ENCODE peak calls at places on chromosome 13, in five cellular contexts. One of them, this sample, is unnamed. For H3K9me3, the result is how much of the 10 kb centered on the place peaks cover.

GRCh38 chr13:114080739-114081561 is 51.5 kb downstream of the RASA3 start:
- DNase-seq in fibroblast of lung: no peak
- DNase-seq in Karpas-422: no peak
- DNase-seq in GM23248: no peak
- DNase-seq in endothelial cell of umbilical vein: no peak
- DNase-seq in this sample: no peak

GRCh38 chr13:94312511-94313191 is 166.8 kb downstream of the DCT start:
- DNase-seq in Karpas-422: no peak
- DNase-seq in endothelial cell of umbilical vein: no peak
- DNase-seq in GM23248: no peak
- DNase-seq in fibroblast of lung: no peak
- DNase-seq in this sample: no peak

GRCh38 chr13:34926513-34926912 is 15.6 kb upstream of the NBEA start:
- DNase-seq in GM23248: peak
- DNase-seq in endothelial cell of umbilical vein: peak
- DNase-seq in Karpas-422: peak
- DNase-seq in fibroblast of lung: peak
- DNase-seq in this sample: peak

GRCh38 chr13:91313103-91313502 is 34.4 kb upstream of the MIR17HG start:
- DNase-seq in Karpas-422: peak
- DNase-seq in GM23248: peak
- DNase-seq in fibroblast of lung: peak
- DNase-seq in endothelial cell of umbilical vein: peak
- DNase-seq in this sample: peak

GRCh38 chr13:37681295-37682032 is 82.9 kb upstream of the POSTN start:
- DNase-seq in GM23248: peak
- DNase-seq in endothelial cell of umbilical vein: peak
- DNase-seq in Karpas-422: no peak
- DNase-seq in fibroblast of lung: peak
- DNase-seq in this sample: peak

GRCh38 chr13:32940601-32941000 is 75.6 kb upstream of the KL start:
- DNase-seq in endothelial cell of umbilical vein: no peak
- DNase-seq in GM23248: peak
- DNase-seq in Karpas-422: no peak
- DNase-seq in fibroblast of lung: peak
- DNase-seq in this sample: peak

GRCh38 chr13:23450340-23451046 is 17.0 kb upstream of the SACS start:
- DNase-seq in fibroblast of lung: no peak
- DNase-seq in Karpas-422: peak
- DNase-seq in GM23248: no peak
- DNase-seq in endothelial cell of umbilical vein: no peak
- DNase-seq in this sample: no peak

GRCh38 chr13:25675060-25675459 is 303.3 kb downstream of the ATP8A2 start:
- DNase-seq in fibroblast of lung: no peak
- DNase-seq in Karpas-422: no peak
- DNase-seq in endothelial cell of umbilical vein: no peak
- DNase-seq in GM23248: no peak
- DNase-seq in this sample: no peak

GRCh38 chr13:83940742-83941141 is 58.5 kb upstream of the SLITRK1 start:
- DNase-seq in Karpas-422: no peak
- DNase-seq in fibroblast of lung: peak
- DNase-seq in GM23248: peak
- DNase-seq in endothelial cell of umbilical vein: no peak
- DNase-seq in this sample: peak

GRCh38 chr13:106533101-106533939 is 2.1 kb downstream of the EFNB2 start:
- DNase-seq in fibroblast of lung: peak
- DNase-seq in Karpas-422: no peak
- DNase-seq in endothelial cell of umbilical vein: peak
- DNase-seq in GM23248: peak
- DNase-seq in this sample: peak

GRCh38 chr13:32153056-32153455 is 121.5 kb downstream of the FRY start:
- DNase-seq in fibroblast of lung: peak
- DNase-seq in Karpas-422: no peak
- DNase-seq in GM23248: peak
- DNase-seq in endothelial cell of umbilical vein: peak
- DNase-seq in this sample: peak

GRCh38 chr13:98749501-98749900 is 3.0 kb downstream of the SLC15A1 start:
- DNase-seq in GM23248: peak
- DNase-seq in fibroblast of lung: peak
- DNase-seq in Karpas-422: no peak
- DNase-seq in endothelial cell of umbilical vein: no peak
- DNase-seq in this sample: peak

GRCh38 chr13:54194233-54195024 is 1165.8 kb downstream of the OLFM4 start:
- DNase-seq in fibroblast of lung: no peak
- DNase-seq in GM23248: no peak
- DNase-seq in endothelial cell of umbilical vein: no peak
- DNase-seq in Karpas-422: no peak
- DNase-seq in this sample: no peak

GRCh38 chr13:109779876-109780516 is 6.4 kb downstream of the IRS2 start:
- DNase-seq in Karpas-422: no peak
- DNase-seq in endothelial cell of umbilical vein: no peak
- DNase-seq in fibroblast of lung: no peak
- DNase-seq in GM23248: no peak
- DNase-seq in this sample: no peak

GRCh38 chr13:43368003-43368402 is 344.6 kb downstream of the DNAJC15 start:
- DNase-seq in GM23248: peak
- DNase-seq in fibroblast of lung: peak
- DNase-seq in Karpas-422: no peak
- DNase-seq in endothelial cell of umbilical vein: peak
- DNase-seq in this sample: peak

GRCh38 chr13:46731535-46731934 is 65.4 kb downstream of the ESD start:
- DNase-seq in GM23248: no peak
- DNase-seq in fibroblast of lung: no peak
- DNase-seq in Karpas-422: no peak
- DNase-seq in endothelial cell of umbilical vein: no peak
- DNase-seq in this sample: no peak

DNA sequence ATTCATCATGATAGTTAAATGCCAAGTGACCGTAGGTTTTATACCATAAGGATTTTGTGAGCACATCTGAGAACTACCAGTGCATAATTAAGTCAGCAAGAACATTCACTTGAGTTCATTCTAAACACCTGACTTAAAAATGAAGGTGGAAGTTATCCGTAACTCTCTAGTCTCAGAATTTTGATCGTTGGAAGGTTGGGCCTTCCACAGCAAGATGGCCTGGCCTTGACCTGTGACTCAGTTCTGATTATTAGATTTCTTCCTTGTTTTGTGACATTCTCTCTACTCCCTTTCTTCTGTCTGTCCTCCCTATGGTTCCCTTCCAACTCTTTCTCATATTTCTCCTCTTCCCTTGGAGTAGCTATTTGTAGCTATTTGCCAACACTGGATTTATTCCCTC is 20.0 kb upstream of the WDFY2 start:
- DNase-seq in endothelial cell of umbilical vein: no peak
- DNase-seq in fibroblast of lung: no peak
- DNase-seq in Karpas-422: no peak
- DNase-seq in GM23248: no peak
- DNase-seq in this sample: no peak
- H3K9ac ChIP-seq in endothelial cell of umbilical vein: no peak
- H3K9ac ChIP-seq in fibroblast of lung: no peak
- H3K9ac ChIP-seq in Karpas-422: no peak
- H3K9ac ChIP-seq in GM23248: no peak
- H3K9ac ChIP-seq in this sample: no peak

GRCh38 chr13:79562557-79562956 is 81.6 kb downstream of the NDFIP2 start:
- DNase-seq in GM23248: no peak
- DNase-seq in fibroblast of lung: no peak
- DNase-seq in endothelial cell of umbilical vein: no peak
- DNase-seq in Karpas-422: no peak
- DNase-seq in this sample: no peak

GRCh38 chr13:79557666-79558065 is 76.7 kb downstream of the NDFIP2 start:
- DNase-seq in fibroblast of lung: no peak
- DNase-seq in Karpas-422: no peak
- DNase-seq in GM23248: no peak
- DNase-seq in endothelial cell of umbilical vein: no peak
- DNase-seq in this sample: no peak

GRCh38 chr13:79566118-79566517 is 85.2 kb downstream of the NDFIP2 start:
- DNase-seq in endothelial cell of umbilical vein: no peak
- DNase-seq in Karpas-422: no peak
- DNase-seq in GM23248: no peak
- DNase-seq in fibroblast of lung: no peak
- DNase-seq in this sample: no peak

DNA sequence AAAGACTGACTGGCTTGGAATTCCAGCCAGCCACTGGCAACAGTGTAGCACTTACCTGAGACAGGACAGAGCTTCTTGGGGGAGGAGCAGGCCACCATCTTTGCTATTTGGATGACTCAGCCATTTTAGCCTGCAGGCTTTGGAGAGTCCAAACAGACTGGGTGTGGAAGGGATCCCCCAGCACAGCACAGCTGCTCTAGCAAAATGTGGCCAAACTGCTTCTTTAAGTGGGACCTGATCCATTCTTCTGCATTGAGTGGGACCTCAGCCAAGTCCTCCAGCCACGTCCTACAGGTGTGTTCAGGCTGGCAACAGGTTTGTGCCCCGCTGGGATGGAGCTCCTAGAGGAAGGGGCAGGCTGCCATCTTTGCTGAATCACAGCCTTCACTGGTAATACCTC is 80.0 kb downstream of the NDFIP2 start:
- DNase-seq in Karpas-422: no peak
- DNase-seq in endothelial cell of umbilical vein: no peak
- DNase-seq in GM23248: no peak
- DNase-seq in fibroblast of lung: no peak
- DNase-seq in this sample: no peak
- H3K9me3 ChIP-seq in Karpas-422: under half
- H3K9me3 ChIP-seq in endothelial cell of umbilical vein: under half
- H3K9me3 ChIP-seq in GM23248: under half
- H3K9me3 ChIP-seq in fibroblast of lung: under half
- H3K9me3 ChIP-seq in this sample: half or more

GRCh38 chr13:60572003-60572792 is 175.2 kb downstream of the TDRD3 start:
- DNase-seq in endothelial cell of umbilical vein: peak
- DNase-seq in fibroblast of lung: peak
- DNase-seq in Karpas-422: no peak
- DNase-seq in GM23248: peak
- DNase-seq in this sample: no peak
- H3K9ac ChIP-seq in endothelial cell of umbilical vein: no peak
- H3K9ac ChIP-seq in fibroblast of lung: no peak
- H3K9ac ChIP-seq in Karpas-422: no peak
- H3K9ac ChIP-seq in GM23248: no peak
- H3K9ac ChIP-seq in this sample: no peak

GRCh38 chr13:99856021-99856420 is 115.5 kb downstream of the ZIC5 start:
- DNase-seq in Karpas-422: no peak
- DNase-seq in fibroblast of lung: no peak
- DNase-seq in endothelial cell of umbilical vein: no peak
- DNase-seq in GM23248: no peak
- DNase-seq in this sample: no peak
- H3K9me3 ChIP-seq in Karpas-422: under half
- H3K9me3 ChIP-seq in fibroblast of lung: under half
- H3K9me3 ChIP-seq in endothelial cell of umbilical vein: under half
- H3K9me3 ChIP-seq in GM23248: under half
- H3K9me3 ChIP-seq in this sample: under half

GRCh38 chr13:112510002-112510780 is 77.8 kb downstream of the TUBGCP3 start:
- DNase-seq in Karpas-422: peak
- DNase-seq in endothelial cell of umbilical vein: peak
- DNase-seq in GM23248: peak
- DNase-seq in fibroblast of lung: peak
- DNase-seq in this sample: peak
- H3K9ac ChIP-seq in Karpas-422: no peak
- H3K9ac ChIP-seq in endothelial cell of umbilical vein: no peak
- H3K9ac ChIP-seq in GM23248: no peak
- H3K9ac ChIP-seq in fibroblast of lung: no peak
- H3K9ac ChIP-seq in this sample: no peak

DNA sequence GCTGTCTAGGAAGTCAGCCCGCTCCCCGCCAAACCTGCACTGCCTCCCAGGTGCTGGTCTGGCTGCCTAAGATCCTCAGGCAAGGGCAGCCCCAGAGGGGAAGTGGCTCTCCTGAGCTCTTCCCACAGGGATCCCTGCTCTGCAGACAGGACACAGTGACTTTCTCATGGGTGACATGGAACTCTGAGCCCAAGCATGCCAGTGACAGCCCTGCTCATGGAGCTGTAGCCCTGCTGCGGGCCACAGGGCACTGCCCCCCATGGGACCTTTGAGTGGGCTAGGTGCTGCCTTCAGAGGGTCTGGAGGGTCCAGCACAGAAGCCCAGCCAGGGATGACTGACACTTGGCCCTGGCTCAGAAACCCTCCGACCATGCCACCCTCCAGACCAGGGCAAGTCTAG is 109.1 kb downstream of the TUBA3C start:
- DNase-seq in Karpas-422: no peak
- DNase-seq in fibroblast of lung: no peak
- DNase-seq in GM23248: no peak
- DNase-seq in endothelial cell of umbilical vein: no peak
- DNase-seq in this sample: no peak
- H3K9me3 ChIP-seq in Karpas-422: under half
- H3K9me3 ChIP-seq in fibroblast of lung: under half
- H3K9me3 ChIP-seq in GM23248: under half
- H3K9me3 ChIP-seq in endothelial cell of umbilical vein: under half
- H3K9me3 ChIP-seq in this sample: under half

GRCh38 chr13:30255696-30256095 is 51.7 kb downstream of the KATNAL1 start:
- DNase-seq in Karpas-422: peak
- DNase-seq in endothelial cell of umbilical vein: peak
- DNase-seq in GM23248: peak
- DNase-seq in fibroblast of lung: peak
- DNase-seq in this sample: no peak

GRCh38 chr13:30253830-30254229 is 53.5 kb downstream of the KATNAL1 start:
- DNase-seq in endothelial cell of umbilical vein: no peak
- DNase-seq in fibroblast of lung: no peak
- DNase-seq in Karpas-422: no peak
- DNase-seq in GM23248: no peak
- DNase-seq in this sample: no peak

GRCh38 chr13:30257433-30258099 is 49.8 kb downstream of the KATNAL1 start:
- DNase-seq in GM23248: no peak
- DNase-seq in fibroblast of lung: no peak
- DNase-seq in endothelial cell of umbilical vein: no peak
- DNase-seq in Karpas-422: peak
- DNase-seq in this sample: no peak

GRCh38 chr13:30256713-30257432 is 50.5 kb downstream of the KATNAL1 start:
- DNase-seq in endothelial cell of umbilical vein: no peak
- DNase-seq in Karpas-422: no peak
- DNase-seq in fibroblast of lung: peak
- DNase-seq in GM23248: peak
- DNase-seq in this sample: no peak
- H3K9ac ChIP-seq in endothelial cell of umbilical vein: no peak
- H3K9ac ChIP-seq in Karpas-422: peak
- H3K9ac ChIP-seq in fibroblast of lung: no peak
- H3K9ac ChIP-seq in GM23248: no peak
- H3K9ac ChIP-seq in this sample: peak

DNA sequence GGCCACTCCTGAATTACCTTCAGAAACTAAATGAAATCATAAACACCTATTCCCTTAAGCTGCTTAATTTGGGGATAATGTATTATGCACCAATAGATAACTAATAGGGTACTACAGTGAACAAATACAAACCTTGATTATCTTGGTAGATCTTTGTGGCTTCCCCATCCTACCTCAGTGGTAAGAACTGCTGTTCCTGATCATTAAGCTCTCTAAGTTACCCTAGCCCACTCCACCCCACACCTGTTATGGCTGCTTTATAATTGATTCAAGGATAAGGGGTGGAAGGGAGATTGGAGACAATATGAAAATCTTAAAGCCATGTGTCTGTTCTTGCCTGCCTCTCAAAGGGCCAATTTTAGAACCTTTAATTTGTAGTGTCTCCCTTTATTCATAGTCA is 121.2 kb downstream of the LMO7 start:
- DNase-seq in fibroblast of lung: no peak
- DNase-seq in endothelial cell of umbilical vein: no peak
- DNase-seq in GM23248: no peak
- DNase-seq in Karpas-422: peak
- DNase-seq in this sample: no peak
- H3K9me3 ChIP-seq in fibroblast of lung: under half
- H3K9me3 ChIP-seq in endothelial cell of umbilical vein: under half
- H3K9me3 ChIP-seq in GM23248: under half
- H3K9me3 ChIP-seq in Karpas-422: under half
- H3K9me3 ChIP-seq in this sample: under half